ENCODE peak calls at places on chromosomes 2 and 18, in eight cellular contexts. One of them, this sample, is unnamed.

GRCh38 chr2:228731517-228731916 is 539.6 kb downstream of the PID1 start:
- DNase-seq in MM.1S: no peak
- DNase-seq in PC-3: peak; percentile 70
- DNase-seq in K562: no peak
- DNase-seq in right lobe of liver: no peak
- DNase-seq in cardiac muscle cell: peak; percentile 82
- DNase-seq in endodermal cell: no peak
- DNase-seq in SK-N-SH: no peak
- DNase-seq in this sample: peak; percentile 53

GRCh38 chr2:129087133-129087813 is 768.6 kb upstream of the HS6ST1 start:
- DNase-seq in MM.1S: no peak
- DNase-seq in PC-3: no peak
- DNase-seq in K562: no peak
- DNase-seq in right lobe of liver: no peak
- DNase-seq in cardiac muscle cell: peak; percentile 95
- DNase-seq in endodermal cell: no peak
- DNase-seq in SK-N-SH: no peak
- DNase-seq in this sample: peak; percentile 42

GRCh38 chr2:210539035-210539434 is 17.4 kb upstream of the CPS1 start:
- DNase-seq in MM.1S: no peak
- DNase-seq in PC-3: no peak
- DNase-seq in K562: no peak
- DNase-seq in right lobe of liver: no peak
- DNase-seq in cardiac muscle cell: no peak
- DNase-seq in endodermal cell: no peak
- DNase-seq in SK-N-SH: no peak
- DNase-seq in this sample: no peak

GRCh38 chr2:70070557-70071268 is 16.6 kb upstream of the PCBP1 start:
- DNase-seq in MM.1S: peak; percentile 87
- DNase-seq in PC-3: peak; percentile 83
- DNase-seq in K562: peak; percentile 75
- DNase-seq in right lobe of liver: peak; percentile 38
- DNase-seq in cardiac muscle cell: peak; percentile 91
- DNase-seq in endodermal cell: peak; percentile 84
- DNase-seq in SK-N-SH: peak; percentile 85
- DNase-seq in this sample: peak; percentile 80

GRCh38 chr2:44955593-44956449 is 14.3 kb downstream of the SIX3 start:
- DNase-seq in MM.1S: peak; percentile 72
- DNase-seq in PC-3: peak; percentile 76
- DNase-seq in K562: peak; percentile 78
- DNase-seq in right lobe of liver: peak; percentile 81
- DNase-seq in cardiac muscle cell: peak; percentile 72
- DNase-seq in endodermal cell: peak; percentile 95
- DNase-seq in SK-N-SH: peak; percentile 94
- DNase-seq in this sample: peak; percentile 60

GRCh38 chr2:137252934-137253333 is 487.6 kb downstream of the THSD7B start:
- DNase-seq in MM.1S: no peak
- DNase-seq in PC-3: peak; percentile 81
- DNase-seq in K562: no peak
- DNase-seq in right lobe of liver: no peak
- DNase-seq in cardiac muscle cell: no peak
- DNase-seq in endodermal cell: no peak
- DNase-seq in SK-N-SH: no peak
- DNase-seq in this sample: no peak

GRCh38 chr2:60535392-60536312 is 17.8 kb downstream of the BCL11A start:
- DNase-seq in MM.1S: no peak
- DNase-seq in PC-3: no peak
- DNase-seq in K562: no peak
- DNase-seq in right lobe of liver: no peak
- DNase-seq in cardiac muscle cell: no peak
- DNase-seq in endodermal cell: peak; percentile 54
- DNase-seq in SK-N-SH: no peak
- DNase-seq in this sample: no peak

GRCh38 chr2:27729198-27729597 is 42.3 kb upstream of the MRPL33 start:
- DNase-seq in MM.1S: no peak
- DNase-seq in PC-3: no peak
- DNase-seq in K562: no peak
- DNase-seq in right lobe of liver: no peak
- DNase-seq in cardiac muscle cell: no peak
- DNase-seq in endodermal cell: no peak
- DNase-seq in SK-N-SH: no peak
- DNase-seq in this sample: no peak

GRCh38 chr18:78875268-78875997 is 104.2 kb upstream of the SALL3 start:
- DNase-seq in MM.1S: no peak
- DNase-seq in PC-3: peak; percentile 39
- DNase-seq in K562: peak; percentile 36
- DNase-seq in right lobe of liver: no peak
- DNase-seq in cardiac muscle cell: peak; percentile 40
- DNase-seq in endodermal cell: peak; percentile 87
- DNase-seq in SK-N-SH: peak; percentile 38
- DNase-seq in this sample: no peak

GRCh38 chr2:204145197-204146190 is 208.9 kb downstream of the ICOS start:
- DNase-seq in MM.1S: peak; percentile 75
- DNase-seq in PC-3: peak; percentile 87
- DNase-seq in K562: peak; percentile 61
- DNase-seq in right lobe of liver: peak; percentile 71
- DNase-seq in cardiac muscle cell: peak; percentile 78
- DNase-seq in endodermal cell: peak; percentile 94
- DNase-seq in SK-N-SH: peak; percentile 72
- DNase-seq in this sample: peak; percentile 64

GRCh38 chr2:238694136-238694755 is 153.6 kb upstream of the TWIST2 start:
- DNase-seq in MM.1S: no peak
- DNase-seq in PC-3: no peak
- DNase-seq in K562: no peak
- DNase-seq in right lobe of liver: no peak
- DNase-seq in cardiac muscle cell: no peak
- DNase-seq in endodermal cell: no peak
- DNase-seq in SK-N-SH: no peak
- DNase-seq in this sample: no peak

GRCh38 chr2:102801858-102802699 is 40.2 kb downstream of the TMEM182 start:
- DNase-seq in MM.1S: no peak
- DNase-seq in PC-3: no peak
- DNase-seq in K562: no peak
- DNase-seq in right lobe of liver: peak; percentile 59
- DNase-seq in cardiac muscle cell: no peak
- DNase-seq in endodermal cell: no peak
- DNase-seq in SK-N-SH: no peak
- DNase-seq in this sample: no peak

GRCh38 chr2:218871345-218872302 is 9.0 kb upstream of the WNT10A start:
- DNase-seq in MM.1S: no peak
- DNase-seq in PC-3: no peak
- DNase-seq in K562: no peak
- DNase-seq in right lobe of liver: no peak
- DNase-seq in cardiac muscle cell: no peak
- DNase-seq in endodermal cell: peak; percentile 44
- DNase-seq in SK-N-SH: no peak
- DNase-seq in this sample: no peak

GRCh38 chr18:29123706-29124530 is 947.0 kb upstream of the CDH2 start:
- DNase-seq in MM.1S: peak; percentile 17
- DNase-seq in PC-3: no peak
- DNase-seq in K562: no peak
- DNase-seq in right lobe of liver: no peak
- DNase-seq in cardiac muscle cell: peak; percentile 23
- DNase-seq in endodermal cell: no peak
- DNase-seq in SK-N-SH: no peak
- DNase-seq in this sample: no peak

GRCh38 chr2:189982777-189983394 is 79.6 kb downstream of the MSTN start:
- DNase-seq in MM.1S: peak; percentile 23
- DNase-seq in PC-3: peak; percentile 10
- DNase-seq in K562: peak; percentile 29
- DNase-seq in right lobe of liver: no peak
- DNase-seq in cardiac muscle cell: peak; percentile 5
- DNase-seq in endodermal cell: peak; percentile 64
- DNase-seq in SK-N-SH: peak; percentile 10
- DNase-seq in this sample: no peak
- TF ChIP-seq CTCF in MM.1S: peak; percentile 75
- TF ChIP-seq CTCF in PC-3: peak; percentile 55
- TF ChIP-seq CTCF in K562: peak; percentile 52
- TF ChIP-seq CTCF in right lobe of liver: peak; percentile 44
- TF ChIP-seq CTCF in cardiac muscle cell: peak; percentile 60
- TF ChIP-seq CTCF in endodermal cell: peak; percentile 76
- TF ChIP-seq CTCF in SK-N-SH: peak; percentile 51
- TF ChIP-seq CTCF in this sample: no peak

GRCh38 chr2:96147593-96148201 is 2.5 kb upstream of the DUSP2 start:
- DNase-seq in MM.1S: no peak
- DNase-seq in PC-3: no peak
- DNase-seq in K562: no peak
- DNase-seq in right lobe of liver: peak; percentile 15
- DNase-seq in cardiac muscle cell: no peak
- DNase-seq in endodermal cell: peak; percentile 63
- DNase-seq in SK-N-SH: peak; percentile 40
- DNase-seq in this sample: no peak

GRCh38 chr2:96148410-96149217 is 3.4 kb upstream of the DUSP2 start:
- DNase-seq in MM.1S: no peak
- DNase-seq in PC-3: peak; percentile 50
- DNase-seq in K562: peak; percentile 54
- DNase-seq in right lobe of liver: peak; percentile 79
- DNase-seq in cardiac muscle cell: peak; percentile 95
- DNase-seq in endodermal cell: peak; percentile 95
- DNase-seq in SK-N-SH: peak; percentile 90
- DNase-seq in this sample: peak; percentile 82

GRCh38 chr2:96146151-96146880 is 1.1 kb upstream of the DUSP2 start:
- DNase-seq in MM.1S: peak; percentile 80
- DNase-seq in PC-3: no peak
- DNase-seq in K562: peak; percentile 67
- DNase-seq in right lobe of liver: peak; percentile 70
- DNase-seq in cardiac muscle cell: peak; percentile 60
- DNase-seq in endodermal cell: peak; percentile 44
- DNase-seq in SK-N-SH: peak; percentile 57
- DNase-seq in this sample: peak; percentile 83

GRCh38 chr2:96145028-96145939 is at the start of gene DUSP2:
- DNase-seq in MM.1S: peak; percentile 94
- DNase-seq in PC-3: peak; percentile 60
- DNase-seq in K562: no peak
- DNase-seq in right lobe of liver: peak; percentile 77
- DNase-seq in cardiac muscle cell: peak; percentile 79
- DNase-seq in endodermal cell: peak; percentile 84
- DNase-seq in SK-N-SH: no peak
- DNase-seq in this sample: peak; percentile 71

DNA sequence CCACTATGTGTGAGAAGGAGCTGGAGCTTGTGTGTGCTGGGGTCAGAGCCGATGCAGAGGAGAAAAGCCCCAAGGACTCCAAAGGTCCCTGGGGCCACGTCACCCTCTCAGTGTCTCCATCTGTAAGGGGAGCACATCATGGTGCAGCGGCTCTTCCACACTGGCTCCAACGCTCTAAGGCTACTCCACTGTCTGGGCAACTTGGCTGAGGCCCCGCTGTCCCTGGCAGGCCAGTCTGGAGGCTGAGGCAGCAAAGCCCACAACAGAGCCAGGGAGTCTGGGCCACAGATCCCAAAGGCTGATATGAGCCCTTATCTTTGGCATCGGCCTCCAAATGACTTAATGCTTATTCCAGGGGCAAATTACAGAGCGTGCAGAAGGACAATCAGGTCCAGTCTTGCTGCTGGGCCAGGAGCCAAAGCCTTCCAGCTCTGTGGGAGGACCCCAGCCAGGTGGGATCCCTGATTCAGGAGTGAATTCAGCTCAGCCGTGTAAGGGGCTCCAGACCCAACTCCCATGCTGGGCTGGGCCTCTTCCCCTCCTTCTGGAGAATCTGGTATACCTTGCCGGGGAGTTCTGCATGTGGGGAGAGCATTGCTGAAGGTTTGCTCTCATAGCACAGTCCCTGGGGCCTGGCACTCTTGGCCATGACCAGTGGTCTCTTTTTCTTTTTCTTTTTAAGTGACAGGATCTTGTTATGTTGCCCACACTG is 1.8 kb upstream of the DUSP2 start:
- DNase-seq in MM.1S: no peak
- DNase-seq in PC-3: no peak
- DNase-seq in K562: no peak
- DNase-seq in right lobe of liver: peak; percentile 17
- DNase-seq in cardiac muscle cell: no peak
- DNase-seq in endodermal cell: peak; percentile 53
- DNase-seq in SK-N-SH: peak; percentile 85
- DNase-seq in this sample: no peak
- H3K27me3 ChIP-seq in MM.1S: no peaks in the 10 kb centered on the region
- H3K27me3 ChIP-seq in PC-3: no peaks in the 10 kb centered on the region
- H3K27me3 ChIP-seq in K562: peaks cover 4% of the 10 kb centered on the region
- H3K27me3 ChIP-seq in right lobe of liver: no peaks in the 10 kb centered on the region
- H3K27me3 ChIP-seq in cardiac muscle cell: peaks cover 21% of the 10 kb centered on the region
- H3K27me3 ChIP-seq in endodermal cell: peaks cover 30% of the 10 kb centered on the region
- H3K27me3 ChIP-seq in SK-N-SH: no peaks in the 10 kb centered on the region
- H3K27me3 ChIP-seq in this sample: peaks cover 2% of the 10 kb centered on the region

GRCh38 chr2:101114268-101114783 is 36.9 kb downstream of the TBC1D8 start:
- DNase-seq in MM.1S: no peak
- DNase-seq in PC-3: peak; percentile 20
- DNase-seq in K562: no peak
- DNase-seq in right lobe of liver: no peak
- DNase-seq in cardiac muscle cell: no peak
- DNase-seq in endodermal cell: no peak
- DNase-seq in SK-N-SH: peak; percentile 31
- DNase-seq in this sample: no peak

GRCh38 chr2:101116348-101116747 is 34.8 kb downstream of the TBC1D8 start:
- DNase-seq in MM.1S: no peak
- DNase-seq in PC-3: no peak
- DNase-seq in K562: no peak
- DNase-seq in right lobe of liver: no peak
- DNase-seq in cardiac muscle cell: no peak
- DNase-seq in endodermal cell: no peak
- DNase-seq in SK-N-SH: no peak
- DNase-seq in this sample: no peak

GRCh38 chr2:101113441-101114267 is 37.5 kb downstream of the TBC1D8 start:
- DNase-seq in MM.1S: no peak
- DNase-seq in PC-3: peak; percentile 90
- DNase-seq in K562: no peak
- DNase-seq in right lobe of liver: no peak
- DNase-seq in cardiac muscle cell: peak; percentile 83
- DNase-seq in endodermal cell: peak; percentile 67
- DNase-seq in SK-N-SH: peak; percentile 56
- DNase-seq in this sample: no peak

GRCh38 chr2:101115664-101116063 is 35.5 kb downstream of the TBC1D8 start:
- DNase-seq in MM.1S: no peak
- DNase-seq in PC-3: no peak
- DNase-seq in K562: no peak
- DNase-seq in right lobe of liver: no peak
- DNase-seq in cardiac muscle cell: no peak
- DNase-seq in endodermal cell: no peak
- DNase-seq in SK-N-SH: no peak
- DNase-seq in this sample: no peak

DNA sequence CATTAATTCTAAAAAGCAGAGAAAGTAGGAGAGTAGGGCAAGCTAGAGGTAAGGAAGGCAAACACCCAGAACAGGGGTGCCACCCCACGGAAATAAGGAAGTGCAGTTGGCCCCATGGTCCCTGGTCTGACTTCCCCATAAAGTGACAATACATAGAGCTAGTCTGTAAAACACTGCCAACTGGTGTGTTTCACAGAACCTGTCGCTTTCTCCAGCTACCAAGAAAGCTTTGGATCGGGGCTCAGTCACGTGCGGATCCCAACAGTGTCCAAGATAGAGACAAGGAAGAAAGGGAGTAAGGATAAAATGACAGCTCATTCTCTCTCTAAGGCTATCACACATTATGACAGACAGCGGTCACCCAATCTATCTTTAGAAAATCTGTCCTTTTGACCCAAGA is 36.4 kb downstream of the TBC1D8 start:
- DNase-seq in MM.1S: no peak
- DNase-seq in PC-3: no peak
- DNase-seq in K562: no peak
- DNase-seq in right lobe of liver: no peak
- DNase-seq in cardiac muscle cell: no peak
- DNase-seq in endodermal cell: no peak
- DNase-seq in SK-N-SH: no peak
- DNase-seq in this sample: no peak
- H3K4me3 ChIP-seq in MM.1S: no peak overlapping the region
- H3K4me3 ChIP-seq in PC-3: peak overlapping the region; percentile 19
- H3K4me3 ChIP-seq in K562: no peak overlapping the region
- H3K4me3 ChIP-seq in right lobe of liver: no peak overlapping the region
- H3K4me3 ChIP-seq in cardiac muscle cell: no peak overlapping the region
- H3K4me3 ChIP-seq in endodermal cell: no peak overlapping the region
- H3K4me3 ChIP-seq in SK-N-SH: no peak overlapping the region
- H3K4me3 ChIP-seq in this sample: no peak overlapping the region

GRCh38 chr2:46555011-46555410 is 75.6 kb downstream of the TMEM247 start:
- DNase-seq in MM.1S: no peak
- DNase-seq in PC-3: peak; percentile 23
- DNase-seq in K562: no peak
- DNase-seq in right lobe of liver: no peak
- DNase-seq in cardiac muscle cell: no peak
- DNase-seq in endodermal cell: peak; percentile 80
- DNase-seq in SK-N-SH: peak; percentile 28
- DNase-seq in this sample: no peak
- TF ChIP-seq CTCF in MM.1S: peak; percentile 46
- TF ChIP-seq CTCF in PC-3: peak; percentile 67
- TF ChIP-seq CTCF in K562: peak; percentile 68
- TF ChIP-seq CTCF in right lobe of liver: peak; percentile 35
- TF ChIP-seq CTCF in cardiac muscle cell: peak; percentile 32
- TF ChIP-seq CTCF in endodermal cell: peak; percentile 84
- TF ChIP-seq CTCF in SK-N-SH: peak; percentile 59
- TF ChIP-seq CTCF in this sample: peak; percentile 6